ENCODE peak calls at places on chromosomes 6 and 20, in four cellular contexts. One of them, this sample, is unnamed.

GRCh38 chr20:25250508-25250907 is 2.6 kb downstream of the PYGB start:
- DNase-seq in caudate nucleus: no peak
- DNase-seq in stimulated activated CD4-positive, alpha-beta T cell treated with anti-CD3 and anti-CD28 coated beads, Interleukin-2, amount 100 ng/mL, for 48 hours: no peak
- DNase-seq in stimulated activated CD8-positive, alpha-beta memory T cell treated with anti-CD3 and anti-CD28 coated beads, Interleukin-2, amount 100 ng/mL, for 48 hours: no peak
- DNase-seq in this sample: peak

GRCh38 chr20:25408890-25409289 is 1.4 kb downstream of the GINS1 start:
- DNase-seq in stimulated activated CD8-positive, alpha-beta memory T cell treated with anti-CD3 and anti-CD28 coated beads, Interleukin-2, amount 100 ng/mL, for 48 hours: no peak
- DNase-seq in caudate nucleus: no peak
- DNase-seq in stimulated activated CD4-positive, alpha-beta T cell treated with anti-CD3 and anti-CD28 coated beads, Interleukin-2, amount 100 ng/mL, for 48 hours: no peak
- DNase-seq in this sample: no peak

GRCh38 chr6:47722178-47722577 is 23.8 kb downstream of the ADGRF4 start:
- DNase-seq in stimulated activated CD8-positive, alpha-beta memory T cell treated with anti-CD3 and anti-CD28 coated beads, Interleukin-2, amount 100 ng/mL, for 48 hours: no peak
- DNase-seq in caudate nucleus: no peak
- DNase-seq in stimulated activated CD4-positive, alpha-beta T cell treated with anti-CD3 and anti-CD28 coated beads, Interleukin-2, amount 100 ng/mL, for 48 hours: no peak
- DNase-seq in this sample: no peak

GRCh38 chr6:14192186-14192788 is 74.7 kb downstream of the CD83 start:
- DNase-seq in stimulated activated CD8-positive, alpha-beta memory T cell treated with anti-CD3 and anti-CD28 coated beads, Interleukin-2, amount 100 ng/mL, for 48 hours: no peak
- DNase-seq in stimulated activated CD4-positive, alpha-beta T cell treated with anti-CD3 and anti-CD28 coated beads, Interleukin-2, amount 100 ng/mL, for 48 hours: no peak
- DNase-seq in caudate nucleus: no peak
- DNase-seq in this sample: no peak

GRCh38 chr20:46118481-46119020 is 437 bp downstream of the CD40 start:
- DNase-seq in stimulated activated CD8-positive, alpha-beta memory T cell treated with anti-CD3 and anti-CD28 coated beads, Interleukin-2, amount 100 ng/mL, for 48 hours: no peak
- DNase-seq in caudate nucleus: peak
- DNase-seq in stimulated activated CD4-positive, alpha-beta T cell treated with anti-CD3 and anti-CD28 coated beads, Interleukin-2, amount 100 ng/mL, for 48 hours: no peak
- DNase-seq in this sample: no peak

GRCh38 chr6:131167773-131168172 is 32.5 kb downstream of the AKAP7 start:
- DNase-seq in caudate nucleus: no peak
- DNase-seq in stimulated activated CD4-positive, alpha-beta T cell treated with anti-CD3 and anti-CD28 coated beads, Interleukin-2, amount 100 ng/mL, for 48 hours: no peak
- DNase-seq in stimulated activated CD8-positive, alpha-beta memory T cell treated with anti-CD3 and anti-CD28 coated beads, Interleukin-2, amount 100 ng/mL, for 48 hours: no peak
- DNase-seq in this sample: no peak

GRCh38 chr6:109073344-109074235 is 21.1 kb downstream of the SESN1 start:
- DNase-seq in stimulated activated CD8-positive, alpha-beta memory T cell treated with anti-CD3 and anti-CD28 coated beads, Interleukin-2, amount 100 ng/mL, for 48 hours: no peak
- DNase-seq in stimulated activated CD4-positive, alpha-beta T cell treated with anti-CD3 and anti-CD28 coated beads, Interleukin-2, amount 100 ng/mL, for 48 hours: peak
- DNase-seq in caudate nucleus: no peak
- DNase-seq in this sample: peak

GRCh38 chr6:34476941-34477340 is 11.1 kb downstream of the PACSIN1 start:
- DNase-seq in caudate nucleus: no peak
- DNase-seq in stimulated activated CD4-positive, alpha-beta T cell treated with anti-CD3 and anti-CD28 coated beads, Interleukin-2, amount 100 ng/mL, for 48 hours: no peak
- DNase-seq in stimulated activated CD8-positive, alpha-beta memory T cell treated with anti-CD3 and anti-CD28 coated beads, Interleukin-2, amount 100 ng/mL, for 48 hours: no peak
- DNase-seq in this sample: no peak

GRCh38 chr6:88680654-88681053 is 282.8 kb downstream of the RNGTT start:
- DNase-seq in stimulated activated CD8-positive, alpha-beta memory T cell treated with anti-CD3 and anti-CD28 coated beads, Interleukin-2, amount 100 ng/mL, for 48 hours: no peak
- DNase-seq in caudate nucleus: no peak
- DNase-seq in stimulated activated CD4-positive, alpha-beta T cell treated with anti-CD3 and anti-CD28 coated beads, Interleukin-2, amount 100 ng/mL, for 48 hours: no peak
- DNase-seq in this sample: no peak

GRCh38 chr6:40856271-40856670 is 182.8 kb downstream of the UNC5CL start:
- DNase-seq in stimulated activated CD8-positive, alpha-beta memory T cell treated with anti-CD3 and anti-CD28 coated beads, Interleukin-2, amount 100 ng/mL, for 48 hours: no peak
- DNase-seq in stimulated activated CD4-positive, alpha-beta T cell treated with anti-CD3 and anti-CD28 coated beads, Interleukin-2, amount 100 ng/mL, for 48 hours: no peak
- DNase-seq in caudate nucleus: no peak
- DNase-seq in this sample: no peak